ENCODE peak calls at places on chromosome 9, in six cellular contexts. One of them, this sample, is unnamed.

GRCh38 chr9:2178034-2178734 is 163.0 kb downstream of the SMARCA2 start:
- DNase-seq in amniotic stem cell: no peak
- DNase-seq in A172: no peak
- DNase-seq in frontal cortex: no peak
- DNase-seq in T-helper 17 cell: no peak
- DNase-seq in left colon: no peak
- DNase-seq in this sample: no peak

GRCh38 chr9:35611230-35611797 is 6.3 kb downstream of the TESK1 start:
- DNase-seq in amniotic stem cell: no peak
- DNase-seq in A172: peak
- DNase-seq in frontal cortex: no peak
- DNase-seq in T-helper 17 cell: peak
- DNase-seq in left colon: peak
- DNase-seq in this sample: no peak

GRCh38 chr9:71816782-71817549 is 48.7 kb upstream of the CEMIP2 start:
- DNase-seq in amniotic stem cell: no peak
- DNase-seq in A172: no peak
- DNase-seq in frontal cortex: no peak
- DNase-seq in T-helper 17 cell: no peak
- DNase-seq in left colon: peak
- DNase-seq in this sample: no peak

GRCh38 chr9:72038408-72038807 is 22.0 kb downstream of the C9orf57 start:
- DNase-seq in amniotic stem cell: no peak
- DNase-seq in A172: no peak
- DNase-seq in frontal cortex: no peak
- DNase-seq in T-helper 17 cell: no peak
- DNase-seq in left colon: no peak
- DNase-seq in this sample: no peak

GRCh38 chr9:108333406-108334031 is 522.3 kb downstream of the ACTL7B start:
- DNase-seq in amniotic stem cell: no peak
- DNase-seq in A172: no peak
- DNase-seq in frontal cortex: no peak
- DNase-seq in T-helper 17 cell: no peak
- DNase-seq in left colon: no peak
- DNase-seq in this sample: no peak

GRCh38 chr9:92035687-92036410 is 79.4 kb downstream of the SPTLC1 start:
- DNase-seq in amniotic stem cell: no peak
- DNase-seq in A172: no peak
- DNase-seq in frontal cortex: no peak
- DNase-seq in T-helper 17 cell: no peak
- DNase-seq in left colon: no peak
- DNase-seq in this sample: no peak

GRCh38 chr9:129482521-129483466 is 138.1 kb downstream of the C9orf50 start:
- DNase-seq in amniotic stem cell: peak
- DNase-seq in A172: peak
- DNase-seq in frontal cortex: peak
- DNase-seq in T-helper 17 cell: no peak
- DNase-seq in left colon: peak
- DNase-seq in this sample: peak

GRCh38 chr9:136079211-136079915 is 15.7 kb downstream of the NACC2 start:
- DNase-seq in amniotic stem cell: no peak
- DNase-seq in A172: peak
- DNase-seq in frontal cortex: peak
- DNase-seq in T-helper 17 cell: no peak
- DNase-seq in left colon: no peak
- DNase-seq in this sample: no peak

GRCh38 chr9:134809296-134809695 is 71.3 kb upstream of the FCN2 start:
- DNase-seq in amniotic stem cell: no peak
- DNase-seq in A172: no peak
- DNase-seq in frontal cortex: no peak
- DNase-seq in T-helper 17 cell: no peak
- DNase-seq in left colon: no peak
- DNase-seq in this sample: no peak

GRCh38 chr9:133127340-133127981 is 6.4 kb upstream of the RALGDS start:
- DNase-seq in amniotic stem cell: no peak
- DNase-seq in A172: no peak
- DNase-seq in frontal cortex: no peak
- DNase-seq in T-helper 17 cell: peak
- DNase-seq in left colon: no peak
- DNase-seq in this sample: no peak

GRCh38 chr9:91207481-91207888 is 154.2 kb downstream of the AUH start:
- DNase-seq in amniotic stem cell: no peak
- DNase-seq in A172: peak
- DNase-seq in frontal cortex: no peak
- DNase-seq in T-helper 17 cell: no peak
- DNase-seq in left colon: no peak
- DNase-seq in this sample: peak

GRCh38 chr9:69421908-69422801 is 97.1 kb downstream of the ENTREP1 start:
- DNase-seq in amniotic stem cell: peak
- DNase-seq in A172: peak
- DNase-seq in frontal cortex: peak
- DNase-seq in T-helper 17 cell: peak
- DNase-seq in left colon: peak
- DNase-seq in this sample: peak

GRCh38 chr9:35940474-35941467 is 17.2 kb downstream of the OR2S2 start:
- DNase-seq in amniotic stem cell: no peak
- DNase-seq in A172: no peak
- DNase-seq in frontal cortex: no peak
- DNase-seq in T-helper 17 cell: no peak
- DNase-seq in left colon: no peak
- DNase-seq in this sample: no peak

GRCh38 chr9:92010705-92011536 is 60.9 kb upstream of the ROR2 start:
- DNase-seq in amniotic stem cell: no peak
- DNase-seq in A172: no peak
- DNase-seq in frontal cortex: no peak
- DNase-seq in T-helper 17 cell: no peak
- DNase-seq in left colon: no peak
- DNase-seq in this sample: no peak

GRCh38 chr9:128097156-128098016 is 29.4 kb downstream of the SLC25A25 start:
- DNase-seq in amniotic stem cell: no peak
- DNase-seq in A172: no peak
- DNase-seq in frontal cortex: no peak
- DNase-seq in T-helper 17 cell: no peak
- DNase-seq in left colon: no peak
- DNase-seq in this sample: no peak

GRCh38 chr9:80650964-80651555 is 1038.3 kb downstream of the TLE1 start:
- DNase-seq in amniotic stem cell: peak
- DNase-seq in A172: peak
- DNase-seq in frontal cortex: no peak
- DNase-seq in T-helper 17 cell: no peak
- DNase-seq in left colon: no peak
- DNase-seq in this sample: peak